ENCODE peak calls at places on chromosomes 7 and 10, in ten cellular contexts. One of them, this sample, is unnamed.

GRCh38 chr7:118731854-118732253 is 507.4 kb downstream of the ANKRD7 start:
- DNase-seq in CMK: no peak
- DNase-seq in heart right ventricle: no peak
- DNase-seq in RPMI7951: no peak
- DNase-seq in non-pigmented ciliary epithelial cell: no peak
- DNase-seq in astrocyte of the spinal cord: no peak
- DNase-seq in iris pigment epithelial cell: no peak
- DNase-seq in adipocyte: no peak
- DNase-seq in NCI-H460: no peak
- DNase-seq in HepG2: no peak
- DNase-seq in this sample: no peak

GRCh38 chr10:131891196-131891928 is 9.4 kb upstream of the PPP2R2D start:
- DNase-seq in astrocyte of the spinal cord: no peak
- DNase-seq in non-pigmented ciliary epithelial cell: no peak
- DNase-seq in adipocyte: no peak
- DNase-seq in CMK: no peak
- DNase-seq in iris pigment epithelial cell: no peak
- DNase-seq in HepG2: peak; percentile 37
- DNase-seq in NCI-H460: no peak
- DNase-seq in RPMI7951: peak; percentile 5
- DNase-seq in heart right ventricle: no peak
- DNase-seq in this sample: no peak

GRCh38 chr7:5421626-5422323 is 1.9 kb downstream of the TNRC18 start:
- DNase-seq in RPMI7951: peak; percentile 88
- DNase-seq in astrocyte of the spinal cord: peak; percentile 82
- DNase-seq in CMK: no peak
- DNase-seq in NCI-H460: no peak
- DNase-seq in heart right ventricle: peak; percentile 45
- DNase-seq in non-pigmented ciliary epithelial cell: no peak
- DNase-seq in adipocyte: peak; percentile 87
- DNase-seq in iris pigment epithelial cell: peak; percentile 81
- DNase-seq in HepG2: peak; percentile 93
- DNase-seq in this sample: peak; percentile 77

GRCh38 chr7:98365863-98366561 is 34.9 kb downstream of the BAIAP2L1 start:
- DNase-seq in adipocyte: no peak
- DNase-seq in iris pigment epithelial cell: no peak
- DNase-seq in astrocyte of the spinal cord: no peak
- DNase-seq in NCI-H460: no peak
- DNase-seq in heart right ventricle: peak; percentile 33
- DNase-seq in CMK: no peak
- DNase-seq in non-pigmented ciliary epithelial cell: no peak
- DNase-seq in RPMI7951: peak; percentile 67
- DNase-seq in HepG2: no peak
- DNase-seq in this sample: no peak

GRCh38 chr7:28002638-28003037 is 178.0 kb downstream of the JAZF1 start:
- DNase-seq in adipocyte: no peak
- DNase-seq in HepG2: no peak
- DNase-seq in non-pigmented ciliary epithelial cell: no peak
- DNase-seq in NCI-H460: no peak
- DNase-seq in astrocyte of the spinal cord: no peak
- DNase-seq in CMK: no peak
- DNase-seq in heart right ventricle: no peak
- DNase-seq in iris pigment epithelial cell: peak; percentile 48
- DNase-seq in RPMI7951: peak; percentile 45
- DNase-seq in this sample: no peak

GRCh38 chr10:112374724-112375541 is 1.0 kb downstream of the ACSL5 start:
- DNase-seq in astrocyte of the spinal cord: peak; percentile 2
- DNase-seq in iris pigment epithelial cell: peak; percentile 26
- DNase-seq in RPMI7951: peak; percentile 31
- DNase-seq in non-pigmented ciliary epithelial cell: no peak
- DNase-seq in adipocyte: no peak
- DNase-seq in heart right ventricle: no peak
- DNase-seq in CMK: no peak
- DNase-seq in HepG2: peak; percentile 59
- DNase-seq in NCI-H460: no peak
- DNase-seq in this sample: no peak

GRCh38 chr7:148863324-148863723 is 20.8 kb downstream of the EZH2 start:
- DNase-seq in non-pigmented ciliary epithelial cell: no peak
- DNase-seq in adipocyte: no peak
- DNase-seq in astrocyte of the spinal cord: no peak
- DNase-seq in RPMI7951: no peak
- DNase-seq in iris pigment epithelial cell: no peak
- DNase-seq in NCI-H460: no peak
- DNase-seq in heart right ventricle: no peak
- DNase-seq in HepG2: no peak
- DNase-seq in CMK: no peak
- DNase-seq in this sample: no peak

GRCh38 chr7:10934292-10934691 is 39.4 kb upstream of the PHF14 start:
- DNase-seq in adipocyte: peak; percentile 67
- DNase-seq in CMK: no peak
- DNase-seq in astrocyte of the spinal cord: no peak
- DNase-seq in NCI-H460: no peak
- DNase-seq in HepG2: no peak
- DNase-seq in non-pigmented ciliary epithelial cell: peak; percentile 10
- DNase-seq in RPMI7951: peak; percentile 19
- DNase-seq in iris pigment epithelial cell: peak; percentile 58
- DNase-seq in heart right ventricle: no peak
- DNase-seq in this sample: no peak

GRCh38 chr7:77531038-77531437 is 6.1 kb upstream of the PTPN12 start:
- DNase-seq in CMK: peak; percentile 38
- DNase-seq in non-pigmented ciliary epithelial cell: no peak
- DNase-seq in heart right ventricle: no peak
- DNase-seq in RPMI7951: no peak
- DNase-seq in adipocyte: no peak
- DNase-seq in NCI-H460: no peak
- DNase-seq in astrocyte of the spinal cord: no peak
- DNase-seq in HepG2: no peak
- DNase-seq in iris pigment epithelial cell: no peak
- DNase-seq in this sample: no peak

GRCh38 chr10:108970016-108970415 is 953.3 kb downstream of the XPNPEP1 start:
- DNase-seq in NCI-H460: peak; percentile 2
- DNase-seq in HepG2: no peak
- DNase-seq in RPMI7951: peak; percentile 16
- DNase-seq in iris pigment epithelial cell: peak; percentile 4
- DNase-seq in astrocyte of the spinal cord: peak; percentile 15
- DNase-seq in non-pigmented ciliary epithelial cell: no peak
- DNase-seq in adipocyte: peak; percentile 36
- DNase-seq in CMK: peak; percentile 7
- DNase-seq in heart right ventricle: no peak
- DNase-seq in this sample: peak; percentile 5

GRCh38 chr7:156456503-156457115 is 184.0 kb upstream of the RNF32 start:
- DNase-seq in RPMI7951: no peak
- DNase-seq in heart right ventricle: no peak
- DNase-seq in HepG2: peak; percentile 60
- DNase-seq in astrocyte of the spinal cord: no peak
- DNase-seq in NCI-H460: no peak
- DNase-seq in iris pigment epithelial cell: no peak
- DNase-seq in non-pigmented ciliary epithelial cell: no peak
- DNase-seq in adipocyte: no peak
- DNase-seq in CMK: no peak
- DNase-seq in this sample: no peak

GRCh38 chr7:76338298-76339084 is 20.3 kb downstream of the YWHAG start:
- DNase-seq in NCI-H460: no peak
- DNase-seq in HepG2: no peak
- DNase-seq in non-pigmented ciliary epithelial cell: no peak
- DNase-seq in RPMI7951: peak; percentile 18
- DNase-seq in astrocyte of the spinal cord: no peak
- DNase-seq in adipocyte: peak; percentile 49
- DNase-seq in CMK: no peak
- DNase-seq in iris pigment epithelial cell: no peak
- DNase-seq in heart right ventricle: no peak
- DNase-seq in this sample: peak; percentile 49

GRCh38 chr10:85857791-85858190 is 508.8 kb downstream of the GRID1 start:
- DNase-seq in iris pigment epithelial cell: no peak
- DNase-seq in CMK: no peak
- DNase-seq in heart right ventricle: no peak
- DNase-seq in HepG2: no peak
- DNase-seq in adipocyte: no peak
- DNase-seq in RPMI7951: no peak
- DNase-seq in astrocyte of the spinal cord: no peak
- DNase-seq in NCI-H460: no peak
- DNase-seq in non-pigmented ciliary epithelial cell: no peak
- DNase-seq in this sample: no peak

GRCh38 chr7:8594115-8594514 is 160.7 kb downstream of the NXPH1 start:
- DNase-seq in astrocyte of the spinal cord: no peak
- DNase-seq in adipocyte: no peak
- DNase-seq in HepG2: peak; percentile 23
- DNase-seq in CMK: no peak
- DNase-seq in non-pigmented ciliary epithelial cell: no peak
- DNase-seq in iris pigment epithelial cell: no peak
- DNase-seq in NCI-H460: no peak
- DNase-seq in heart right ventricle: no peak
- DNase-seq in RPMI7951: no peak
- DNase-seq in this sample: no peak

GRCh38 chr7:149196705-149197171 is 1.4 kb downstream of the ZNF282 start:
- DNase-seq in heart right ventricle: no peak
- DNase-seq in iris pigment epithelial cell: peak; percentile 55
- DNase-seq in NCI-H460: no peak
- DNase-seq in CMK: no peak
- DNase-seq in non-pigmented ciliary epithelial cell: no peak
- DNase-seq in RPMI7951: peak; percentile 26
- DNase-seq in astrocyte of the spinal cord: no peak
- DNase-seq in adipocyte: peak; percentile 47
- DNase-seq in HepG2: peak; percentile 27
- DNase-seq in this sample: peak; percentile 21

GRCh38 chr7:101507791-101508252 is 121.3 kb downstream of the MYL10 start:
- DNase-seq in adipocyte: peak; percentile 76
- DNase-seq in non-pigmented ciliary epithelial cell: no peak
- DNase-seq in heart right ventricle: no peak
- DNase-seq in RPMI7951: peak; percentile 52
- DNase-seq in CMK: peak; percentile 49
- DNase-seq in NCI-H460: peak; percentile 78
- DNase-seq in HepG2: peak; percentile 78
- DNase-seq in iris pigment epithelial cell: peak; percentile 16
- DNase-seq in astrocyte of the spinal cord: peak; percentile 28
- DNase-seq in this sample: peak; percentile 71

GRCh38 chr10:68542046-68542445 is 14.7 kb upstream of the SLC25A16 start:
- DNase-seq in heart right ventricle: no peak
- DNase-seq in non-pigmented ciliary epithelial cell: no peak
- DNase-seq in astrocyte of the spinal cord: peak; percentile 7
- DNase-seq in adipocyte: no peak
- DNase-seq in RPMI7951: no peak
- DNase-seq in CMK: no peak
- DNase-seq in iris pigment epithelial cell: no peak
- DNase-seq in NCI-H460: no peak
- DNase-seq in HepG2: no peak
- DNase-seq in this sample: no peak

GRCh38 chr10:133315847-133316246 is 7.1 kb downstream of the ZNF511 start:
- DNase-seq in adipocyte: no peak
- DNase-seq in heart right ventricle: no peak
- DNase-seq in NCI-H460: peak; percentile 24
- DNase-seq in non-pigmented ciliary epithelial cell: no peak
- DNase-seq in CMK: no peak
- DNase-seq in iris pigment epithelial cell: no peak
- DNase-seq in HepG2: peak; percentile 27
- DNase-seq in RPMI7951: peak; percentile 28
- DNase-seq in astrocyte of the spinal cord: no peak
- DNase-seq in this sample: no peak

GRCh38 chr10:27360581-27361172 is 120.1 kb upstream of the ACBD5 start:
- DNase-seq in HepG2: peak; percentile 64
- DNase-seq in NCI-H460: peak; percentile 72
- DNase-seq in astrocyte of the spinal cord: peak; percentile 73
- DNase-seq in CMK: peak; percentile 65
- DNase-seq in RPMI7951: peak; percentile 73
- DNase-seq in non-pigmented ciliary epithelial cell: peak; percentile 24
- DNase-seq in adipocyte: peak; percentile 80
- DNase-seq in iris pigment epithelial cell: peak; percentile 70
- DNase-seq in heart right ventricle: peak; percentile 57
- DNase-seq in this sample: peak; percentile 72

GRCh38 chr7:135859548-135859947 is 110.9 kb upstream of the FAM180A start:
- DNase-seq in iris pigment epithelial cell: peak; percentile 35
- DNase-seq in NCI-H460: no peak
- DNase-seq in RPMI7951: peak; percentile 22
- DNase-seq in adipocyte: peak; percentile 22
- DNase-seq in heart right ventricle: no peak
- DNase-seq in HepG2: no peak
- DNase-seq in CMK: no peak
- DNase-seq in astrocyte of the spinal cord: peak; percentile 18
- DNase-seq in non-pigmented ciliary epithelial cell: no peak
- DNase-seq in this sample: no peak

GRCh38 chr7:63117-63480 is 129.3 kb upstream of the FAM20C start:
- DNase-seq in HepG2: no peak
- DNase-seq in adipocyte: no peak
- DNase-seq in non-pigmented ciliary epithelial cell: no peak
- DNase-seq in NCI-H460: no peak
- DNase-seq in RPMI7951: no peak
- DNase-seq in iris pigment epithelial cell: no peak
- DNase-seq in CMK: no peak
- DNase-seq in heart right ventricle: no peak
- DNase-seq in astrocyte of the spinal cord: no peak
- DNase-seq in this sample: no peak